ENCODE peak calls at places on chromosomes 7 and 10, in seven cellular contexts. E is gastrocnemius medialis, Q is suprapubic skin, B is transverse colon, A is IMR-90, X is HFFc6, P is cardiac fibroblast. K is an unnamed sample.

GRCh38 chr7:80883188-80884025 is 35.4 kb downstream of the SEMA3C start:
- DNase-seq in P (peak; percentile 89), E (no peak), A (peak; percentile 98), X (peak; percentile 100), B (no peak), Q (no peak), K (peak; percentile 98)

GRCh38 chr10:30857803-30858202 is 173.9 kb downstream of the ZNF438 start:
- DNase-seq in P (peak; percentile 99), E (peak; percentile 83), Q (peak; percentile 88), X (no peak), A (peak; percentile 72), B (peak; percentile 28), K (peak; percentile 11)

GRCh38 chr7:43220250-43220649 is 107.8 kb downstream of the HECW1 start:
- DNase-seq in A (peak; percentile 95), P (peak; percentile 10), X (peak; percentile 84), Q (no peak), E (no peak), B (no peak), K (no peak)

GRCh38 chr10:120457431-120458172 is 575 bp downstream of the PLPP4 start:
- DNase-seq in Q (no peak), B (no peak), X (no peak), P (no peak), E (no peak), A (no peak), K (no peak)

GRCh38 chr10:44978213-44978569 is 418 bp downstream of the DEPP1 start:
- DNase-seq in X (no peak), B (peak; percentile 7), P (no peak), E (no peak), Q (no peak), A (no peak), K (no peak)

GRCh38 chr10:46248651-46249131 is 38.1 kb upstream of the ANTXRL start:
- DNase-seq in B (no peak), A (no peak), E (no peak), Q (peak; percentile 48), X (no peak), P (no peak), K (no peak)

GRCh38 chr10:24953350-24954074 is 1.1 kb upstream of the PRTFDC1 start:
- DNase-seq in X (no peak), P (peak; percentile 88), E (no peak), A (peak; percentile 40), Q (no peak), B (no peak), K (no peak)

GRCh38 chr10:7763929-7764328 is 23.9 kb downstream of the KIN start:
- DNase-seq in E (no peak), B (no peak), P (peak; percentile 63), Q (no peak), X (no peak), A (no peak), K (no peak)

GRCh38 chr7:155715406-155715805 is 70.9 kb downstream of the RBM33 start:
- DNase-seq in A (no peak), X (no peak), E (no peak), P (no peak), B (no peak), Q (no peak), K (no peak)

GRCh38 chr7:137626469-137627067 is 220.2 kb downstream of the DGKI start:
- DNase-seq in E (no peak), X (peak; percentile 22), P (peak; percentile 67), A (peak; percentile 52), B (peak; percentile 28), Q (no peak), K (peak; percentile 73)

GRCh38 chr10:49037187-49037586 is 78.1 kb downstream of the VSTM4 start:
- DNase-seq in B (no peak), Q (no peak), A (peak; percentile 56), X (peak; percentile 33), E (no peak), P (peak; percentile 19), K (peak; percentile 54)

GRCh38 chr10:81820418-81820817 is 54.6 kb upstream of the NRG3 start:
- DNase-seq in A (no peak), B (no peak), Q (no peak), X (no peak), E (no peak), P (no peak), K (peak; percentile 38)

GRCh38 chr7:15836041-15836440 is 149.6 kb upstream of the MEOX2 start:
- DNase-seq in P (peak; percentile 6), X (peak; percentile 36), E (no peak), A (peak; percentile 50), Q (no peak), B (no peak), K (no peak)

GRCh38 chr7:107596881-107597581 is 17.0 kb downstream of the BCAP29 start:
- DNase-seq in X (no peak), Q (no peak), B (no peak), A (no peak), E (no peak), P (peak; percentile 52), K (peak; percentile 5)

GRCh38 chr7:95335093-95335492 is 10.8 kb upstream of the PON1 start:
- DNase-seq in E (no peak), A (peak; percentile 22), Q (no peak), B (no peak), X (peak; percentile 28), P (peak; percentile 51), K (peak; percentile 50)

GRCh38 chr10:32983333-32983909 is 25.4 kb upstream of the ITGB1 start:
- DNase-seq in B (no peak), P (peak; percentile 85), X (peak; percentile 92), E (no peak), Q (no peak), A (peak; percentile 97), K (peak; percentile 85)

GRCh38 chr10:102775973-102776669 is 32.4 kb downstream of the WBP1L start:
- DNase-seq in E (peak; percentile 92), X (peak; percentile 26), P (peak; percentile 95), A (peak; percentile 91), Q (peak; percentile 89), B (peak; percentile 59), K (no peak)

GRCh38 chr10:49649294-49649693 is 30.2 kb upstream of the C10orf53 start:
- DNase-seq in E (no peak), Q (no peak), X (no peak), P (peak; percentile 5), A (no peak), B (no peak), K (no peak)

GRCh38 chr7:68537228-68538071 is 1060.8 kb upstream of the AUTS2 start:
- DNase-seq in E (no peak), B (no peak), Q (no peak), X (no peak), P (no peak), A (no peak), K (no peak)
- TF ChIP-seq CTCF in E (no peak), B (no peak), Q (no peak), X (no peak), P (no peak), A (no peak), K (no peak)

DNA sequence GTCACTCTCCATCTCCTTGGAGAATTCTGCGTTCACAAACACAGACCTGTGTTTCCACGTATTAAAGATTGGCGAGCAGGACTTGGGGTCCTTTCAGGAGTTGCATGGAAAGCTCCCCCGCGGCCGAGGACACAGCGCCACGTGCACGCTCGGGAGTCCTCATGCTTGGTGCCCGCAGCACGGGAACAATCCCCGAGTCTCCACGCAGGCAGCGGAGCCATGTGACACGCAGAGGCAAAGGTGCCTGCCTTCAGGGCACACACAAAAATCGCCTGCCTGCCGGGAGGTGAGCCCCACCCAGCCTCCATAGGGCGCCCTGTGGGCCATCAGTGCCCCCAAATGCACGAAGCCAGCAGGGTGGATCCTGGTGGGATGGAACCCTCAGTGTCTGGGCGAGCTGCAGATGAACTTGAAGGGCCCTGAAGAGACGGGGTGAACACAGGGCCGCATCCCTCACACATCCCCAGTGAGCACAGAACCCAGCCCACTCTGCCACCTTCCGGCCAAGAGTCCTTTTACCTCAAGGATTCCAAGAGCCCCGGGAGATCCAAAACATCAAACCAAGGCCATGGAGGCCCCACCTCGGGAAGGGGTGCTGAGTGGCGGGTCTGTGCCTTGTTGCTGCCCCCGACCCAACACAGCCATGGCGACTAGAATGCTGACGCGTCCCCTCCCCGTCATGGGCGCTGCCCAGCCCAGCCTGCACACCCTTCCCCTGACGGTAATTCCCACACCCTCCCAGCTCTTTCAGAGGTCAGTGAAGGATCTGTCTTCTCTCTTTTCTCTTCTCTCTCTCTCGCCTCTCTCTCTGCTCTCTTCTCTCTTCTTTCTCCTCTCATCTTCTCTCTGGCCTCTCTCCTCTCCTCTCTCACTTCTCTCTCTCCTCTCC is 55.9 kb downstream of the CFAP46 start:
- DNase-seq in P (no peak), A (no peak), X (no peak), E (no peak), B (peak; percentile 6), Q (peak; percentile 56), K (no peak)
- TF ChIP-seq CTCF in P (no peak), A (no peak), X (no peak), E (no peak), B (no peak), Q (no peak), K (no peak)

GRCh38 chr10:21021843-21022594 is 124.9 kb upstream of the NEBL start:
- DNase-seq in A (no peak), X (no peak), E (no peak), B (no peak), Q (no peak), P (peak; percentile 90), K (peak; percentile 14)

GRCh38 chr10:21015838-21016237 is 118.7 kb upstream of the NEBL start:
- DNase-seq in A (no peak), X (no peak), P (no peak), B (no peak), Q (no peak), E (no peak), K (no peak)

GRCh38 chr10:21022821-21023220 is 125.7 kb upstream of the NEBL start:
- DNase-seq in A (no peak), X (no peak), B (no peak), E (no peak), Q (no peak), P (peak; percentile 78), K (peak; percentile 71)

GRCh38 chr10:21021231-21021630 is 124.1 kb upstream of the NEBL start:
- DNase-seq in Q (no peak), E (no peak), A (no peak), X (no peak), P (no peak), B (no peak), K (no peak)

GRCh38 chr10:21020545-21020944 is 123.4 kb upstream of the NEBL start:
- DNase-seq in E (no peak), X (no peak), B (peak; percentile 14), A (no peak), P (no peak), Q (no peak), K (peak; percentile 51)
- TF ChIP-seq CTCF in E (no peak), X (peak; percentile 30), B (no peak), A (no peak), P (peak; percentile 47), Q (peak; percentile 15), K (peak; percentile 30)

GRCh38 chr10:60042959-60043358 is 136.6 kb upstream of the CCDC6 start:
- DNase-seq in X (no peak), E (no peak), A (no peak), P (no peak), B (no peak), Q (no peak), K (no peak)

GRCh38 chr10:60043561-60043960 is 137.2 kb upstream of the CCDC6 start:
- DNase-seq in Q (no peak), A (no peak), P (peak; percentile 36), B (peak; percentile 48), E (no peak), X (no peak), K (no peak)

GRCh38 chr10:60044221-60044620 is 137.9 kb upstream of the CCDC6 start:
- DNase-seq in B (no peak), E (no peak), A (peak; percentile 51), P (peak; percentile 65), Q (no peak), X (no peak), K (no peak)

GRCh38 chr10:60042262-60042661 is 135.9 kb upstream of the CCDC6 start:
- DNase-seq in P (no peak), Q (no peak), E (no peak), B (no peak), A (no peak), X (no peak), K (no peak)

GRCh38 chr10:60048146-60048545 is 141.8 kb upstream of the CCDC6 start:
- DNase-seq in Q (no peak), X (peak; percentile 4), P (peak; percentile 61), A (no peak), E (no peak), B (peak; percentile 14), K (peak; percentile 44)
- TF ChIP-seq CTCF in Q (no peak), X (peak; percentile 47), P (peak; percentile 26), A (peak; percentile 37), E (no peak), B (no peak), K (peak; percentile 18)

K was measured in MCF 10A.